ENCODE peak calls at places on chromosome 7, in eight cellular contexts. B, Z, I, N, P, U, W and Y are unnamed samples.

GRCh38 chr7:25376207-25376606 is 147.9 kb upstream of the NPVF start:
- DNase-seq in N (no peak), B (no peak), W (no peak), U (no peak), I (no peak), Z (no peak), P (no peak), Y (no peak)

GRCh38 chr7:40015790-40016296 is 65.8 kb downstream of the CDK13 start:
- DNase-seq in I (no peak), U (peak), P (peak), W (no peak), N (peak), Z (peak), B (no peak), Y (no peak)

GRCh38 chr7:64893401-64893800 is 9.7 kb upstream of the ZNF273 start:
- DNase-seq in W (no peak), P (no peak), I (no peak), B (no peak), Z (no peak), N (no peak), U (no peak), Y (no peak)

GRCh38 chr7:92973964-92974363 is 137.6 kb upstream of the CDK6 start:
- DNase-seq in N (no peak), W (no peak), B (no peak), U (no peak), Z (no peak), P (no peak), I (no peak), Y (no peak)

GRCh38 chr7:8133955-8134733 is 127.8 kb downstream of the ICA1 start:
- DNase-seq in N (peak), B (no peak), P (no peak), U (no peak), Z (no peak), W (no peak), I (no peak), Y (no peak)

GRCh38 chr7:96310106-96310505 is 11.8 kb downstream of the SLC25A13 start:
- DNase-seq in N (no peak), W (no peak), U (no peak), B (no peak), I (no peak), P (no peak), Z (no peak), Y (no peak)

GRCh38 chr7:120742370-120742769 is 115.6 kb downstream of the TSPAN12 start:
- DNase-seq in Z (no peak), I (no peak), B (no peak), U (no peak), W (no peak), P (no peak), N (no peak), Y (no peak)

GRCh38 chr7:16561943-16562342 is 35.3 kb downstream of the LRRC72 start:
- DNase-seq in I (no peak), W (no peak), Z (peak), P (no peak), B (no peak), N (no peak), U (no peak), Y (no peak)

GRCh38 chr7:2853147-2853546 is 9.0 kb upstream of the GNA12 start:
- DNase-seq in Z (no peak), N (no peak), I (no peak), P (no peak), U (peak), B (no peak), W (no peak), Y (no peak)

GRCh38 chr7:39199951-39200350 is 222.2 kb downstream of the POU6F2 start:
- DNase-seq in Z (no peak), W (no peak), I (no peak), B (no peak), P (no peak), N (no peak), U (no peak), Y (no peak)

GRCh38 chr7:7789551-7789988 is 71.2 kb upstream of the RPA3 start:
- DNase-seq in B (no peak), Z (no peak), P (no peak), N (no peak), U (no peak), W (no peak), I (no peak), Y (no peak)

GRCh38 chr7:140156460-140157080 is 20.2 kb downstream of the KDM7A start:
- DNase-seq in P (no peak), W (no peak), B (no peak), I (no peak), Z (no peak), U (no peak), N (no peak), Y (no peak)

GRCh38 chr7:504221-505081 is 15.2 kb downstream of the PDGFA start:
- DNase-seq in N (no peak), B (peak), I (no peak), U (no peak), P (no peak), Z (no peak), W (no peak), Y (peak)

GRCh38 chr7:142771353-142771723 is 568 bp downstream of the PRSS2 start:
- DNase-seq in N (no peak), P (no peak), I (no peak), B (no peak), W (no peak), Z (no peak), U (no peak), Y (no peak)

GRCh38 chr7:44098092-44099068 is 5.8 kb upstream of the AEBP1 start:
- DNase-seq in B (no peak), N (peak), P (no peak), W (no peak), U (no peak), Z (no peak), I (no peak), Y (no peak)

GRCh38 chr7:121313793-121314676 is 14.8 kb upstream of the WNT16 start:
- DNase-seq in W (no peak), I (no peak), P (no peak), N (no peak), U (no peak), Z (no peak), B (no peak), Y (no peak)

GRCh38 chr7:89623018-89623672 is 531.1 kb upstream of the STEAP1 start:
- DNase-seq in P (peak), W (peak), U (peak), Z (peak), N (peak), I (no peak), B (no peak), Y (no peak)

GRCh38 chr7:71865169-71865568 is 547.0 kb downstream of the CALN1 start:
- DNase-seq in N (no peak), I (no peak), W (no peak), Z (no peak), P (no peak), B (no peak), U (no peak), Y (no peak)

GRCh38 chr7:148155826-148156225 is 434.7 kb upstream of the C7orf33 start:
- DNase-seq in P (no peak), Z (no peak), W (no peak), U (no peak), N (no peak), B (no peak), I (no peak), Y (no peak)

GRCh38 chr7:96599288-96599936 is 110.2 kb downstream of the SEM1 start:
- DNase-seq in P (no peak), Z (no peak), N (no peak), U (no peak), I (no peak), B (no peak), W (no peak), Y (no peak)

GRCh38 chr7:111112439-111112838 is 21.5 kb downstream of the LRRN3 start:
- DNase-seq in U (no peak), B (no peak), N (no peak), Z (no peak), P (no peak), I (no peak), W (no peak), Y (no peak)

GRCh38 chr7:73809454-73810090 is 21.2 kb upstream of the CLDN4 start:
- DNase-seq in P (no peak), U (no peak), Z (no peak), N (no peak), W (peak), B (no peak), I (no peak), Y (no peak)

GRCh38 chr7:102377-102711 is 90.0 kb upstream of the FAM20C start:
- DNase-seq in U (no peak), Z (no peak), I (no peak), P (no peak), N (no peak), B (no peak), W (no peak), Y (no peak)

GRCh38 chr7:66245008-66245407 is 39.9 kb downstream of the TPST1 start:
- DNase-seq in Z (no peak), U (no peak), I (no peak), P (no peak), W (no peak), B (no peak), N (no peak), Y (no peak)

GRCh38 chr7:123022576-123022975 is 27.1 kb upstream of the TAS2R16 start:
- DNase-seq in P (no peak), U (no peak), B (no peak), W (no peak), Z (no peak), N (no peak), I (no peak), Y (no peak)

GRCh38 chr7:116801092-116801710 is 61.2 kb upstream of the CAPZA2 start:
- DNase-seq in B (no peak), I (no peak), U (peak), N (no peak), Z (no peak), P (peak), W (no peak), Y (no peak)

GRCh38 chr7:33904680-33905388 is 505 bp upstream of the BMPER start:
- DNase-seq in I (no peak), W (peak), U (peak), Z (peak), B (no peak), N (peak), P (peak), Y (no peak)

GRCh38 chr7:55641273-55641691 is 69.0 kb upstream of the VOPP1 start:
- DNase-seq in N (peak), U (peak), B (peak), W (peak), I (no peak), Z (peak), P (peak), Y (no peak)

GRCh38 chr7:98249106-98249505 is 2.9 kb downstream of the TECPR1 start:
- DNase-seq in W (no peak), N (no peak), P (no peak), Z (no peak), I (no peak), B (peak), U (no peak), Y (no peak)

GRCh38 chr7:158723266-158723665 is 18.7 kb upstream of the NCAPG2 start:
- DNase-seq in Z (no peak), I (no peak), N (no peak), B (no peak), W (no peak), P (no peak), U (no peak), Y (no peak)

GRCh38 chr7:128025380-128025779 is 5.9 kb downstream of the LRRC4 start:
- DNase-seq in Z (no peak), P (no peak), N (no peak), W (no peak), U (no peak), I (no peak), B (no peak), Y (no peak)

GRCh38 chr7:130903358-130903974 is 169.5 kb upstream of the KLF14 start:
- DNase-seq in W (no peak), P (no peak), N (no peak), I (no peak), B (no peak), U (peak), Z (no peak), Y (peak)

GRCh38 chr7:140672382-140673062 is at the start of gene ADCK2:
- DNase-seq in B (peak), N (peak), I (no peak), U (no peak), P (no peak), W (peak), Z (peak), Y (peak)

GRCh38 chr7:28920424-28920823 is 37.7 kb downstream of the TRIL start:
- DNase-seq in Z (no peak), W (no peak), N (no peak), U (no peak), B (no peak), I (no peak), P (no peak), Y (no peak)

GRCh38 chr7:3174515-3175318 is 126.3 kb upstream of the SDK1 start:
- DNase-seq in I (no peak), P (no peak), W (no peak), N (no peak), B (no peak), Z (no peak), U (no peak), Y (no peak)

GRCh38 chr7:55476852-55477780 is 95.2 kb downstream of the VOPP1 start:
- DNase-seq in N (no peak), I (no peak), B (no peak), U (no peak), Z (no peak), W (no peak), P (no peak), Y (no peak)

GRCh38 chr7:16585540-16585939 is 58.9 kb downstream of the LRRC72 start:
- DNase-seq in B (peak), Z (no peak), U (no peak), N (no peak), W (no peak), P (no peak), I (no peak), Y (no peak)

DNA sequence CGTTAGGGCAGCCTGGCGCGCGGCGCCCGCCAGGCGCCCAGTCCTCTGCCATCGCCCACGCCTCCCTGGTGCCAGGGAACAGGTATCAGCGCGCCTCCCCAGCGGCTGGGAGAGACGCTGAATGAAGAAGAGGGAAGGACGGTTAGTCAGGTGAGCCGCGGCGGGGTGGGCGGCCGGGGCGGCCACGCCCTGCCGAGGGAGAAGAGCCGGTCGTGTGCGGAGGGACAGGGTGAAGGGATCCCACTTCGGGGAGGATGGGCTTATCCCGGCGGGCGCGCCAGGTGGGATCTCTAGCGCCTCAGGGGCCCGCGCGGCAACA is 580 bp upstream of the ARL4A start:
- DNase-seq in U (no peak), N (no peak), I (no peak), B (no peak), Z (no peak), P (no peak), W (no peak), Y (no peak)
- TF ChIP-seq CTCF in U (no peak), N (peak), I (no peak), B (no peak), Z (no peak), P (no peak), W (peak), Y (peak)

DNA sequence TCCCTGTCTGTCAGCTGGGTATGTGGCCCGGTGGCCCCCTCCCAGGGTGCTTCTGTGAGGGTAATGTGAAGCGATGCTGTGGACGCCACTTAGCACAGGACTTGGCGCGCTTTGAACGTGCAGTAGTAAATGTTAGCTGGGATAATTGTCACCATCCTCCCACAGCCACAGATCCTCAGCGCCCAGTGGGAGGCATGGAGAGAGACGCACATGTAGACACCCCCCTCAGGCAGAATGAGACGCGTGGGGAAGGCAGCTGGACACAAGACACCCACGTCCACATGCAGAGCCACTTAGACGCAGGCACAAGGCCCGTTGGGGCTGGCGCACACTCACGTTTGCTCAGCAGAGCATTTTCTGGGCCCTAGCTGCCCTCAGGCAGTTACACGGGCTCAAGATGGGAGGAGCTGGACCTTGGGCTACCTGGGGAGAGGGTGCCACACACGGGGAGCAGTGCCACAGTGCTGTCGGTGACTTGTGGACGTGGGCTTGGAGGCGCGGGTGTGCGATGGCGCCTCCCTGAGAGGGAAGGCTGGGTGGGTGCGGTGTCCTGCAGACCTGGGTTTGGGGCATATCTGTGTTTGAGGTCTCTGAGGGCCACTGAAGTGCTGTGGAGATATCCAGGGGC is 26.4 kb downstream of the ADCYAP1R1 start:
- DNase-seq in W (no peak), P (no peak), I (no peak), U (no peak), B (no peak), N (no peak), Z (no peak), Y (no peak)
- TF ChIP-seq CTCF in W (no peak), P (no peak), I (no peak), U (no peak), B (no peak), N (no peak), Z (no peak), Y (no peak)

GRCh38 chr7:1639578-1640175 is 30.4 kb upstream of the ELFN1 start:
- DNase-seq in I (no peak), Z (no peak), P (no peak), U (no peak), B (no peak), W (no peak), N (no peak), Y (no peak)

GRCh38 chr7:1641661-1642260 is 28.3 kb upstream of the ELFN1 start:
- DNase-seq in U (no peak), Z (no peak), N (no peak), P (no peak), B (no peak), W (no peak), I (no peak), Y (no peak)

GRCh38 chr7:1639071-1639470 is 31.0 kb upstream of the ELFN1 start:
- DNase-seq in P (no peak), Z (no peak), U (no peak), W (no peak), I (no peak), N (no peak), B (no peak), Y (no peak)

GRCh38 chr7:1641173-1641572 is 28.9 kb upstream of the ELFN1 start:
- DNase-seq in P (no peak), Z (no peak), I (no peak), N (no peak), U (no peak), W (no peak), B (no peak), Y (no peak)

GRCh38 chr7:1640376-1641172 is 29.5 kb upstream of the ELFN1 start:
- DNase-seq in Z (no peak), P (no peak), U (no peak), I (no peak), B (no peak), N (no peak), W (no peak), Y (no peak)
- TF ChIP-seq CTCF in Z (peak), P (peak), U (no peak), I (no peak), B (no peak), N (no peak), W (peak), Y (no peak)

GRCh38 chr7:14446829-14447228 is 455.7 kb downstream of the DGKB start:
- DNase-seq in P (no peak), Z (no peak), B (no peak), W (no peak), U (no peak), I (no peak), N (peak), Y (no peak)
- TF ChIP-seq CTCF in P (no peak), Z (no peak), B (no peak), W (no peak), U (no peak), I (no peak), N (no peak), Y (no peak)

DNA sequence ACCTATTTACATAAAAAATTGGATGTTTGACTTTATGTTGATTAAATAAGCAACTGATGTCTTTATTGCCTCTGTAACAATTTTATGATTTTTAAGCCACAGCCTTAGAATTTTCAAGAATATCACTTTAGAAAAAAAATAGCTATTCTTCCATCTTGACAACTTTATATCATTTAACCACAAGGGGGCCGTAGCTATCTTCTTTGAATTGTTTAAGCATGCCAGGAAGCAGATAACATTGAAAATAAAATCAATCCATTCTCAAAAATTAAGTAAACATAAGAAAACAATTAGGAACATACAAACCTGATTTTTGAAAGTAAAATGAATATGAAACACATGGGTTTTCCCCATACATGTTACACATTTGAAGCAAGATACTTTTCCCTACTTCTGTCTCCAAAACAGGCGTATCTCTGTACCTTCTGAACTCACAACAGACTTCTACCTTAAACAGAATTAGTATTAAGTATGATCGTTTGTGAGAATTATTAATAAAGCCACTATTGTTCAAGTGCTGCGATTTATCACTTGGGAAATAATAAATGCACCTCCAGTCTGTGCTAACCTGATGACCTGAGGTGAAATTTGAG is 209.0 kb downstream of the CACNA2D1 start:
- DNase-seq in P (peak), N (no peak), Z (peak), B (no peak), I (no peak), U (peak), W (no peak), Y (no peak)
- TF ChIP-seq CTCF in P (peak), N (peak), Z (peak), B (peak), I (peak), U (peak), W (peak), Y (peak)

GRCh38 chr7:157397751-157398691 is 61.2 kb downstream of the DNAJB6 start:
- DNase-seq in B (peak), W (no peak), P (peak), Z (peak), I (no peak), N (peak), U (peak), Y (no peak)
- TF ChIP-seq CTCF in B (peak), W (peak), P (peak), Z (peak), I (no peak), N (peak), U (peak), Y (peak)